ENCODE peak calls at places on chromosomes 1 and 21, in four cellular contexts. C is astrocyte, V is left ventricle myocardium inferior, U is WERI-Rb-1. H is an unnamed sample.

GRCh38 chr1:52842643-52843310 is at the start of gene ZYG11A:
- DNase-seq in U (no peak), C (peak), V (peak), H (peak)

GRCh38 chr21:36647279-36648093 is 51.4 kb upstream of the SIM2 start:
- DNase-seq in V (no peak), C (peak), U (no peak), H (no peak)

GRCh38 chr1:202615501-202616354 is 94.5 kb downstream of the SYT2 start:
- DNase-seq in C (peak), U (no peak), V (peak), H (no peak)

GRCh38 chr1:201266774-201267173 is 16.5 kb upstream of the PKP1 start:
- DNase-seq in V (no peak), U (peak), C (peak), H (peak)

GRCh38 chr21:31660134-31660565 is 657 bp downstream of the SOD1 start:
- DNase-seq in V (no peak), C (no peak), U (peak), H (peak)

GRCh38 chr1:60923287-60924110 is 158.9 kb upstream of the NFIA start:
- DNase-seq in U (no peak), C (no peak), V (no peak), H (no peak)

GRCh38 chr1:85330711-85331290 is 54.4 kb upstream of the BCL10 start:
- DNase-seq in U (no peak), C (peak), V (peak), H (no peak)

GRCh38 chr1:81679972-81680371 is 120.8 kb upstream of the ADGRL2 start:
- DNase-seq in C (peak), U (no peak), V (no peak), H (no peak)

GRCh38 chr1:206503591-206504362 is 3.6 kb upstream of the RASSF5 start:
- DNase-seq in V (no peak), U (no peak), C (peak), H (peak)

GRCh38 chr1:112507896-112508241 is 896 bp upstream of the WNT2B start:
- DNase-seq in U (peak), V (no peak), C (no peak), H (no peak)

GRCh38 chr1:94068831-94069648 is 51.9 kb downstream of the ABCA4 start:
- DNase-seq in C (peak), V (peak), U (no peak), H (no peak)

GRCh38 chr1:184892116-184892515 is 82.2 kb downstream of the NIBAN1 start:
- DNase-seq in V (no peak), U (no peak), C (no peak), H (no peak)

GRCh38 chr1:54425152-54425584 is 19.0 kb upstream of the SSBP3 start:
- DNase-seq in U (no peak), C (no peak), V (no peak), H (no peak)

GRCh38 chr1:193538690-193539089 is 352.3 kb upstream of the B3GALT2 start:
- DNase-seq in V (no peak), C (no peak), U (no peak), H (no peak)

GRCh38 chr1:9371391-9371935 is 78.8 kb downstream of the SPSB1 start:
- DNase-seq in V (peak), U (peak), C (peak), H (no peak)

GRCh38 chr1:175376194-175376593 is 183.6 kb upstream of the KIAA0040 start:
- DNase-seq in V (no peak), U (peak), C (no peak), H (peak)

GRCh38 chr1:25805863-25806225 is 5.9 kb downstream of the SELENON start:
- DNase-seq in V (peak), U (no peak), C (peak), H (no peak)

GRCh38 chr1:213724640-213725536 is 262.9 kb upstream of the PROX1 start:
- DNase-seq in V (peak), U (no peak), C (peak), H (no peak)

GRCh38 chr1:181396171-181396670 is 87.1 kb upstream of the CACNA1E start:
- DNase-seq in C (no peak), V (no peak), U (no peak), H (no peak)

GRCh38 chr1:159076753-159077656 is at the start of gene AIM2:
- DNase-seq in V (no peak), U (no peak), C (peak), H (no peak)

GRCh38 chr1:1080122-1080753 is 6.1 kb upstream of the RNF223 start:
- DNase-seq in V (peak), C (no peak), U (peak), H (peak)

GRCh38 chr1:218164111-218164929 is 120.8 kb upstream of the RRP15 start:
- DNase-seq in V (peak), C (peak), U (peak), H (no peak)
- TF ChIP-seq CTCF in V (peak), C (no peak), U (no peak), H (no peak)

DNA sequence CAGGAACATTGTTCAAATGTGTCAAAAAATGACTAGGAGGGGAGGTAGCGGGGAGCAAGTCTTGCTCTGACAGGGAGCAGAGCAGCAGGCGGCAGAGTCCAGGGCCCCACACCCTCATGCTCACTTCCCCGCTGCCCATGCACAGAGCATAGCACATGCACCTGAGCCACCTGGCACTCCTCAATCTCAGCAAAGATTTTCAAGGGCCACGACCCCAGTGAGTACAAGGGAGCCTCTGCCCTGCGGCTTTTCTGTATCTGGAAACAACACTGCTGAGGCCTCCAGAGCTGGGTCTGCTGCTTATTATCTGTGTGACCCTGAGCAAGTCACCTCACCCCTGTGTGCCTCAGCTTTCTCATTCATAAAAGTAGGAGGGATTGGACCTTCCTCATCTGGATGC is 1.1 kb upstream of the GJB3 start:
- DNase-seq in U (no peak), C (no peak), V (no peak), H (no peak)
- H3K27ac ChIP-seq in U (no peak), C (no peak), V (no peak), H (peak)

GRCh38 chr1:149986486-149987296 is 23.8 kb downstream of the OTUD7B start:
- DNase-seq in V (no peak), C (peak), U (no peak), H (no peak)
- TF ChIP-seq CTCF in V (no peak), C (no peak), U (no peak), H (no peak)

DNA sequence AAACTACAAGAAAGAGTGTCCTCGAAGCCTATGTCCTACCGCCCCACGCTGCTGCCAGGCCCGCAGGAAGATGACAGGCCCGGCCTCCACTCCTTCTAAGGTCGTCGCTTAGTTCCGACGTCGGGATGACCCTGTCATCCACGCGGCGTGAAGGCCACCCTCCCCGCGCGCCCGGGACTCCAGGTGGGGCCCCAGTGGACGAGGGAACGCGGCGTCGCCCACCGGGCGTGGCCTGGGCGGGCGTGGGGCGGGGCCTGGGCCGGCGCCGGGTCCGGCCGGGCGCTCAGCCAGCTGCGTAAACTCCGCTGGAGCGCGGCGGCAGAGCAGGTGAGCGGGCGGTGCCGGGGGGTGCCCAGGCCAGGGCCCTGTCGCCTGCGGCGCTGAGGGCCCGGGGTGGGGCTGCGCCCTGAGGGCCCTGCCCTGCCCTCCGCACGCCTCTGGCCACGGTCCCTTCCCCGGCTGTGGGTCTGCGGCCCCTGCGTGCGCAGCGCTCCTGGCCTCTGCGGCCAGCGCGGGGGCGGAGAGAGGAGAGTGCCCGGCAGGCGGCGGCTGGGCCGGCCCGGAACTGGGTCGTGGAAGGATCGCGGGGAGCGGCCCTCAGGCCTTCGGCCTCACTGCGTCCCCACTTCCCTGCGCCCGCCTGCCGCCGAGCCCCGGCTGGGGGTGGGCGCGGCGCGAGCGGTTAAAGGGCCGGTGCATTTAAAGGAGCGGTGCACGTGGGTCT is at the start of gene PSEN2:
- DNase-seq in C (peak), U (peak), V (peak), H (peak)
- H3K27ac ChIP-seq in C (no peak), U (no peak), V (peak), H (peak)